ENCODE peak calls at places on chromosome 10, in four cellular contexts. Q is GM12878, I is H1, V is SK-N-SH. H is an unnamed sample.

GRCh38 chr10:9302142-9302746 is 1247.8 kb downstream of the GATA3 start:
- DNase-seq in V (no peak), I (no peak), Q (no peak), H (peak; percentile 33)

GRCh38 chr10:112696587-112696986 is 249.6 kb downstream of the VTI1A start:
- DNase-seq in I (no peak), Q (no peak), V (no peak), H (no peak)

GRCh38 chr10:124557648-124558338 is 96.2 kb downstream of the LHPP start:
- DNase-seq in Q (no peak), V (no peak), I (no peak), H (no peak)

GRCh38 chr10:71985542-71986250 is 21.5 kb downstream of the CHST3 start:
- DNase-seq in I (no peak), Q (peak; percentile 73), V (no peak), H (no peak)

GRCh38 chr10:124604214-124605000 is 139.8 kb downstream of the FAM53B start:
- DNase-seq in V (peak; percentile 61), I (no peak), Q (no peak), H (no peak)

GRCh38 chr10:2121315-2121714 is 384.0 kb upstream of the ADARB2 start:
- DNase-seq in V (no peak), Q (no peak), I (no peak), H (no peak)

GRCh38 chr10:114010316-114010715 is 33.4 kb upstream of the ADRB1 start:
- DNase-seq in V (no peak), I (no peak), Q (no peak), H (no peak)

GRCh38 chr10:63720072-63720537 is 198.9 kb downstream of the REEP3 start:
- DNase-seq in I (no peak), Q (peak; percentile 25), V (peak; percentile 27), H (peak; percentile 48)

GRCh38 chr10:43250925-43251663 is 15.8 kb downstream of the RASGEF1A start:
- DNase-seq in I (no peak), Q (no peak), V (no peak), H (no peak)

GRCh38 chr10:93742633-93743349 is 14.9 kb upstream of the LGI1 start:
- DNase-seq in V (no peak), Q (peak; percentile 52), I (no peak), H (no peak)

GRCh38 chr10:116989439-116989838 is 15.5 kb downstream of the SHTN1 start:
- DNase-seq in Q (no peak), V (no peak), I (no peak), H (peak; percentile 48)

GRCh38 chr10:132746801-132747625 is 38.9 kb downstream of the NKX6-2 start:
- DNase-seq in I (peak; percentile 10), V (no peak), Q (no peak), H (no peak)

GRCh38 chr10:8310930-8311329 is 256.4 kb downstream of the GATA3 start:
- DNase-seq in V (no peak), I (no peak), Q (no peak), H (no peak)

DNA sequence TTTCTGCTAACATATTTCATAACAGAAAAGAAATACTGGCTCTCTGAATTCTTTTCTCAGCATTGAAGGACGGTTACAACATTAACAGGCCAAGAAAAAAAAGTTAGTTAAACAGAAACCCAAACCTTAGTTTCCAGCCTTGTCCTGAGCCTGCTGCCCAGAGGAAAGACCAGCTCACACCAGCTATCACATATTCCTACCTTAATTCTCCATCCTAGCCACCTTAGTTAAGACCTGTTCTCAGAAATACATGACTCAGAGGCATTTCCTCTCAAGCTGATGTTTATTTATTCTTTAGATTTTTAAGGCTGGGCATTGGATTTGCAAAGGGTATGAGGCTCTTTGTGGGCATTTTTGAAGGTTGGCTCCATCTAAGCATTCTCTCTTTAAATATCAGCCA is 34.3 kb upstream of the ADAM12 start:
- DNase-seq in V (no peak), I (no peak), Q (no peak), H (no peak)
- H3K4me3 ChIP-seq in V (no peak overlapping the region), I (no peak overlapping the region), Q (no peak overlapping the region), H (no peak overlapping the region)

GRCh38 chr10:104317195-104318095 is 20.8 kb downstream of the ITPRIP start:
- DNase-seq in I (no peak), Q (no peak), V (no peak), H (no peak)
- TF ChIP-seq TCF12 in I (no peak), Q (no peak), V (no peak), H (no peak)

GRCh38 chr10:23094786-23095403 is 484 bp upstream of the MSRB2 start:
- DNase-seq in I (no peak), Q (no peak), V (no peak), H (no peak)
- H3K4me3 ChIP-seq in I (no peak overlapping the region), Q (no peak overlapping the region), V (peak overlapping the region; percentile 38), H (peak overlapping the region; percentile 81)

DNA sequence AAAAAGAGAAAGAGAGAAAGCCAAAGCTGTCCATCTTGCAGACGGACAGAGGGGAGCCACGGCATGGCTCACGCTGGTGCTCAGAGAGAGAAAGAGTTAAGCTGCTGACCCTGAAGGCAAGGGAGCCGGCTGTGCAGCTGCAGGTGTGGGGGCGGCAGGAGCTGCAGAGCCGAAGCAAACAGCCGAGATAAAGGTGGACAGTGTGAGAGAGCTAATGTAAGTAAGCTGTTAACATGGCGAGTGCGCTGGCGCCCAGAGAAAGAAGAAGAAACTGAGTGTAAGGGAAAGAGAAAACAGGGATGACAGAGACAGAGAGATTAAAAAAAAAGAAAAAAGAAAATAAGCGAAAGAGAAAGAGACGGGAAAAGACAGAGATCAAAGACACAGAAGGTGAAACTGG is 18.2 kb downstream of the COL17A1 start:
- DNase-seq in I (no peak), Q (no peak), V (no peak), H (no peak)
- TF ChIP-seq TCF12 in I (no peak), Q (no peak), V (no peak), H (no peak)

DNA sequence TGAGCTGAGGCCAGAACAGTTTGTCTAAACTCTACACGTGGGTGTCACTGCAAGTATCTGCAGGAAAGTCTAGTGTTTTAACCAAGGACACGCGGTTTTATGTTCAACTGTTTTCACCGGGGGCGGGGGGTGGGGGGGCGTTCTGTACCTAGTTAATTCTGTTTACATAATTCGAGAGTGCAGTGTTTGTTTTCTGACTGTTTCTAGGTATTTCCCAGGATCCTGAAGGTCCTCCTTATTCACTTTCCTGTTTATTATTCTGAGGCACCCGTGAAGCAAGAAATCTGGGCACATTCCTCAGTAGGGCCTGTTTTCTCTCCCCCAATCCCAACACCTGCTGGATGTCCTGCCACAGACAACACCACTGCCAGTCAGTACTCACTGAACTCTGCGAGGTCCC is 7.6 kb downstream of the LOXL4 start:
- DNase-seq in Q (no peak), I (no peak), V (no peak), H (no peak)
- H3K4me3 ChIP-seq in Q (no peak overlapping the region), I (no peak overlapping the region), V (no peak overlapping the region), H (no peak overlapping the region)

DNA sequence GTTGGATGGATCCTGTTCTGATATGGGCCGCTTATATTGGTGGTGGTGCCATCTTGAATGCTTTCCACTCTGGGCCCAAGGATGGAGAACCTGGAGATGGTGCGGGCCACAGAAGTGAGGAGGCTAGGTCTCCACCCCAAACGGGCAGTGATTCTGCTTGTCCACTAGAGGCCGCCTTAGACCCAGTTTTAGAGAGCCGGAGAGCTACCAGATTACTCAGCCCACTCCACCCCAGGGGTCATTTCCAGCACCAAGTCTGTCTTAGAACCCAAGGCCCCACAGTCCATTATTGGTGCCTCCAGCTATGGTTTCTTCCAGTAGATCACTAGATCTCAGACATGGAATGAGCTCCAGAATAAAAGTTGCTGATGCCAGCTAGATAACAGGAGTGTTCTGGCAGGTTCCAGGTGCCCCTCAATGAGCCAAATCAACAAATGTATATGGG is 11.8 kb upstream of the CAMK2G start:
- DNase-seq in I (no peak), V (peak; percentile 83), Q (no peak), H (peak; percentile 57)
- TF ChIP-seq TCF12 in I (no peak), V (no peak), Q (no peak), H (no peak)

DNA sequence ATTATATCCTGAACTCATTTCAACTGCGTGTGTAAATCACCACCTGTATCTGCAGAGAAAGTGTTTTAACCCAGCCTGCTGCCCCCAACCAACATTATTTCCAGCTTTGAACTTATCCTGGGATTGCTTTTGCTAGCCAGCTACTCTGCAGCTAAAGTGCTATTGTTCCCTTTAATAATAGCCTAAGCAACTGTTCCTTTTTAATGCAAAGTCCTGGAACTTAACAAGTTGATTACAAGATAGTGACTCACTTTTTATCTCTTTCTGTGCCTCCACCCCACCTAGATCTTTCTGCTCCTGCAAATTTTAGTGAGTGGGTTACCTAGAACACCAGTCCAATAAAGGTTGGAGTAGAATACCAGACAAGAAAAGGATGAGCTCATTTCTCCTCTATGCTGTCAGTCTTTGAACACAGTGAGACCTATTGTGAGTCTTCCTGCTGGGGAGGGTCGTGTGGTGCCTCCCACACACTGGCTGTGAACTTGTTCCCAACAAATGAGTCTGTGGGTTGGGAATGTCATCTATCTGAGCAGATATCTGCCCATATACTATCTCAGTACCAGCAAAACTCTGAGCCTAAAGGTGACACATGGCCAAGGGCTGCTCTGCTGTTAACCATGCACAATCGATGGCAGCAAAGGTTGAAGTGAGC is 137.7 kb downstream of the FAM204A start:
- DNase-seq in V (no peak), Q (no peak), I (no peak), H (no peak)
- H3K4me3 ChIP-seq in V (no peak overlapping the region), Q (no peak overlapping the region), I (peak overlapping the region; percentile 5), H (no peak overlapping the region)

H was measured in HepG2.